ENCODE peak calls at places on chromosomes 12 and 14, in seven cellular contexts. V is thyroid gland; D is stimulated activated CD4-positive, alpha-beta T cell treated with anti-CD3 and anti-CD28 coated beads, Interleukin-1b, Interleukin-23, amount 100 ng/mL, for 4 hours; T is T-cell; W is Ammon's horn; S is Kasumi-1; X is CD4-positive, alpha-beta T cell. H is an unnamed sample.

GRCh38 chr14:93686313-93686712 is 102.0 kb downstream of the PRIMA1 start:
- DNase-seq in V (no peak), X (no peak), T (no peak), D (no peak), S (no peak), W (no peak), H (no peak)

GRCh38 chr14:81416233-81416927 is 16.3 kb upstream of the STON2 start:
- DNase-seq in W (peak), D (no peak), V (no peak), T (no peak), S (peak), X (no peak), H (no peak)

GRCh38 chr12:10497602-10498001 is 8.1 kb upstream of the EIF2S3B start:
- DNase-seq in D (no peak), X (no peak), W (no peak), S (no peak), T (peak), V (no peak), H (no peak)

GRCh38 chr14:99909500-99910064 is 116.4 kb downstream of the EML1 start:
- DNase-seq in V (no peak), D (no peak), W (no peak), X (no peak), S (no peak), T (no peak), H (no peak)

GRCh38 chr12:95637471-95638155 is 86.3 kb upstream of the USP44 start:
- DNase-seq in X (no peak), W (no peak), S (no peak), V (no peak), D (no peak), T (no peak), H (no peak)

GRCh38 chr12:81835783-81836182 is 76.6 kb upstream of the PPFIA2 start:
- DNase-seq in W (no peak), T (no peak), V (no peak), D (no peak), S (no peak), X (no peak), H (no peak)

GRCh38 chr12:29148958-29149690 is at the start of gene FAR2:
- DNase-seq in W (peak), T (peak), S (peak), X (peak), V (no peak), D (peak), H (no peak)

GRCh38 chr14:24693941-24694507 is 60.0 kb upstream of the GZMB start:
- DNase-seq in D (no peak), S (no peak), V (no peak), X (no peak), W (no peak), T (no peak), H (no peak)